ENCODE peak calls at places on chromosomes 5 and 9, in six cellular contexts. One of them, this sample, is unnamed. For H3K36me3, the result is how much of the 10 kb centered on the place peaks cover.

GRCh38 chr5:42840279-42840678 is 28.6 kb upstream of the SELENOP start:
- DNase-seq in IMR-90: peak
- DNase-seq in HCT116: no peak
- DNase-seq in astrocyte: peak
- DNase-seq in HepG2: peak
- DNase-seq in mammary epithelial cell: peak
- DNase-seq in this sample: no peak

GRCh38 chr5:35773936-35774335 is 82.8 kb upstream of the IL7R start:
- DNase-seq in IMR-90: peak
- DNase-seq in HCT116: no peak
- DNase-seq in astrocyte: peak
- DNase-seq in HepG2: no peak
- DNase-seq in mammary epithelial cell: peak
- DNase-seq in this sample: no peak

GRCh38 chr5:175696855-175697198 is 39.0 kb downstream of the HRH2 start:
- DNase-seq in IMR-90: no peak
- DNase-seq in HCT116: no peak
- DNase-seq in astrocyte: no peak
- DNase-seq in HepG2: no peak
- DNase-seq in mammary epithelial cell: no peak
- DNase-seq in this sample: no peak

GRCh38 chr5:122163151-122164069 is 34.1 kb downstream of the ZNF474 start:
- DNase-seq in IMR-90: peak
- DNase-seq in HCT116: no peak
- DNase-seq in astrocyte: peak
- DNase-seq in HepG2: no peak
- DNase-seq in mammary epithelial cell: peak
- DNase-seq in this sample: no peak

GRCh38 chr9:71665247-71665646 is 103.1 kb downstream of the CEMIP2 start:
- DNase-seq in IMR-90: no peak
- DNase-seq in HCT116: no peak
- DNase-seq in astrocyte: no peak
- DNase-seq in HepG2: no peak
- DNase-seq in mammary epithelial cell: peak
- DNase-seq in this sample: no peak

GRCh38 chr5:79753863-79754645 is 64.4 kb downstream of the CMYA5 start:
- DNase-seq in IMR-90: no peak
- DNase-seq in HCT116: no peak
- DNase-seq in astrocyte: no peak
- DNase-seq in HepG2: no peak
- DNase-seq in mammary epithelial cell: no peak
- DNase-seq in this sample: no peak

GRCh38 chr9:131539223-131539923 is 6.0 kb upstream of the PRRT1B start:
- DNase-seq in IMR-90: no peak
- DNase-seq in HCT116: no peak
- DNase-seq in astrocyte: no peak
- DNase-seq in HepG2: no peak
- DNase-seq in mammary epithelial cell: no peak
- DNase-seq in this sample: no peak

GRCh38 chr9:124348363-124348762 is 66.9 kb downstream of the PSMB7 start:
- DNase-seq in IMR-90: no peak
- DNase-seq in HCT116: no peak
- DNase-seq in astrocyte: no peak
- DNase-seq in HepG2: no peak
- DNase-seq in mammary epithelial cell: no peak
- DNase-seq in this sample: no peak

GRCh38 chr5:61162832-61163567 is 732 bp upstream of the SMIM15 start:
- DNase-seq in IMR-90: peak
- DNase-seq in HCT116: no peak
- DNase-seq in astrocyte: peak
- DNase-seq in HepG2: peak
- DNase-seq in mammary epithelial cell: peak
- DNase-seq in this sample: no peak

GRCh38 chr5:130541617-130542221 is 623.3 kb downstream of the HINT1 start:
- DNase-seq in IMR-90: no peak
- DNase-seq in HCT116: no peak
- DNase-seq in astrocyte: peak
- DNase-seq in HepG2: no peak
- DNase-seq in mammary epithelial cell: peak
- DNase-seq in this sample: no peak

DNA sequence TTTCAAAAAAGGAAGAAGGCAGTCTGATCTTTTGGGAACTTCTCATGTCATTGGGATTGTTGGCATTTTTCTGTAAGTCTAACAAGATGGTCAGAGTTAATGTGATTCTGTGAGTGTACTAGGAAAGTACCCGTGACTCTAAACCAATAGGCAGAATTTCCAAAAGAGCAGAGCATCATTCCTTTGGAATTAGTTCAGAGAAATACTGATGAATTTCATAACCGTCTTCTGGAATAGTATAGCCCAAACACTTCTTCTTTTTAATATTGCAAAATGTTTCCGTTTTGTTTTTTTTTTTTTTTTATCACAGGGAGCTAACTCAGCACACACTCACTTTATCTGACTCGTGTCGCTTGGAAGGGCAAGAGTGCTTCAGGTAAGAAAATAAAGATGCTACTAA is 407.4 kb downstream of the DTWD2 start:
- DNase-seq in IMR-90: no peak
- DNase-seq in HCT116: no peak
- DNase-seq in astrocyte: no peak
- DNase-seq in HepG2: no peak
- DNase-seq in mammary epithelial cell: peak
- DNase-seq in this sample: no peak
- H3K36me3 ChIP-seq in IMR-90: under half
- H3K36me3 ChIP-seq in HCT116: under half
- H3K36me3 ChIP-seq in astrocyte: under half
- H3K36me3 ChIP-seq in HepG2: under half
- H3K36me3 ChIP-seq in mammary epithelial cell: under half
- H3K36me3 ChIP-seq in this sample: under half

GRCh38 chr5:157463081-157463480 is 3.1 kb downstream of the NIPAL4 start:
- DNase-seq in IMR-90: no peak
- DNase-seq in HCT116: no peak
- DNase-seq in astrocyte: peak
- DNase-seq in HepG2: no peak
- DNase-seq in mammary epithelial cell: no peak
- DNase-seq in this sample: no peak

GRCh38 chr5:157463621-157464407 is 3.8 kb downstream of the NIPAL4 start:
- DNase-seq in IMR-90: peak
- DNase-seq in HCT116: peak
- DNase-seq in astrocyte: peak
- DNase-seq in HepG2: no peak
- DNase-seq in mammary epithelial cell: peak
- DNase-seq in this sample: no peak

GRCh38 chr5:157458835-157459234 is 1.2 kb upstream of the NIPAL4 start:
- DNase-seq in IMR-90: no peak
- DNase-seq in HCT116: no peak
- DNase-seq in astrocyte: no peak
- DNase-seq in HepG2: no peak
- DNase-seq in mammary epithelial cell: no peak
- DNase-seq in this sample: no peak

GRCh38 chr5:157459715-157460599 is at the start of gene NIPAL4:
- DNase-seq in IMR-90: no peak
- DNase-seq in HCT116: no peak
- DNase-seq in astrocyte: no peak
- DNase-seq in HepG2: no peak
- DNase-seq in mammary epithelial cell: peak
- DNase-seq in this sample: no peak

GRCh38 chr5:157460921-157461792 is 1.1 kb downstream of the NIPAL4 start:
- DNase-seq in IMR-90: no peak
- DNase-seq in HCT116: no peak
- DNase-seq in astrocyte: no peak
- DNase-seq in HepG2: no peak
- DNase-seq in mammary epithelial cell: peak
- DNase-seq in this sample: no peak
- H3K9ac ChIP-seq in IMR-90: no peak
- H3K9ac ChIP-seq in HCT116: no peak
- H3K9ac ChIP-seq in astrocyte: no peak
- H3K9ac ChIP-seq in HepG2: no peak
- H3K9ac ChIP-seq in mammary epithelial cell: no peak
- H3K9ac ChIP-seq in this sample: no peak

DNA sequence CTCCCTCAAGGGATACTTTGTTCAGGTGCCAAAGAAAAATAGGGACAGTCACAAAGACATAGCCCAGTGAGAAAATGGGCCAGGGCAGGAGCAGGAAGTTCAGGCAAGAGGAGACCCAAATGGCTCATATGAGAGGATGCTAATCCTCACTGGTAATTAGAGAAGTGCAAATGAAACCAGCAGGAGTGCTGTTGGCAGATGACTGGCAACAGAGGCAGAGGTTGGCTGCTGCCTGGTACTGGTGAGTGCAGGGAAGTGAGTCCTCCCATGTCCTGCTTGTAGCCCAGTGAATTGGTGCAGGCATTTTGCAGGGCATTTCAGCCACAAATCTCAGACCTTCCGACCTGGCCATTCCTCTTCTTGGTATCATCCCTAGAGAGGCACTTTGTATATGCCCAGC is 23.5 kb downstream of the ODF2 start:
- DNase-seq in IMR-90: no peak
- DNase-seq in HCT116: no peak
- DNase-seq in astrocyte: no peak
- DNase-seq in HepG2: no peak
- DNase-seq in mammary epithelial cell: no peak
- DNase-seq in this sample: no peak
- H3K36me3 ChIP-seq in IMR-90: under half
- H3K36me3 ChIP-seq in HCT116: under half
- H3K36me3 ChIP-seq in astrocyte: under half
- H3K36me3 ChIP-seq in HepG2: under half
- H3K36me3 ChIP-seq in mammary epithelial cell: under half
- H3K36me3 ChIP-seq in this sample: under half

DNA sequence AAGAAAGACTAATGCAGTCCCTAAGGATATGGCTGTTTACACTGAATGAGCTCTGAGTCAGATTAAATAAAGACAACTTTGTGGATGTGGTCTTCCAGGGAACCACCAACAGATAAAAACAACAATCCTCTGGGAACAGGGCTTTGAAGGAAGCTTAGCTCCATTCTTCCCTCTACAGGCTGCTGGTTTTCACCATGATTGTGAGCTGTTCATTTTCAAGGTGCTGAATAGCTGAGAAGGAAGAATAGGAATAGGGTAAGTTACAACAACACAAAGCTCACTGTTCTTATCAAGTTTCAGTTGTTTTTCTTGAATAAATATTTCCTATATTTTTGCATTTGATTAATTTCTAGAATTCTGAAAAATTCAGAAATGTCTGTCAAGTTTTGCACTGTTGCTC is 25.9 kb upstream of the PTAR1 start:
- DNase-seq in IMR-90: peak
- DNase-seq in HCT116: no peak
- DNase-seq in astrocyte: peak
- DNase-seq in HepG2: no peak
- DNase-seq in mammary epithelial cell: peak
- DNase-seq in this sample: no peak
- H3K9ac ChIP-seq in IMR-90: no peak
- H3K9ac ChIP-seq in HCT116: no peak
- H3K9ac ChIP-seq in astrocyte: no peak
- H3K9ac ChIP-seq in HepG2: no peak
- H3K9ac ChIP-seq in mammary epithelial cell: no peak
- H3K9ac ChIP-seq in this sample: no peak